ENCODE peak calls at places on chromosome 9, in four cellular contexts. One of them, this sample, is unnamed.

GRCh38 chr9:15485836-15486678 is 24.7 kb downstream of the PSIP1 start:
- DNase-seq in psoas muscle: no peak
- DNase-seq in IMR-90: peak; percentile 54
- DNase-seq in spleen: no peak
- DNase-seq in this sample: no peak

GRCh38 chr9:13626601-13627000 is 347.1 kb upstream of the MPDZ start:
- DNase-seq in IMR-90: no peak
- DNase-seq in psoas muscle: no peak
- DNase-seq in spleen: no peak
- DNase-seq in this sample: no peak

GRCh38 chr9:112570731-112571167 is 84.1 kb downstream of the KIAA1958 start:
- DNase-seq in spleen: no peak
- DNase-seq in psoas muscle: no peak
- DNase-seq in IMR-90: no peak
- DNase-seq in this sample: no peak

GRCh38 chr9:72978724-72979123 is 25.9 kb upstream of the ALDH1A1 start:
- DNase-seq in spleen: no peak
- DNase-seq in psoas muscle: no peak
- DNase-seq in IMR-90: no peak
- DNase-seq in this sample: no peak

GRCh38 chr9:98034593-98035546 is 21.7 kb upstream of the NANS start:
- DNase-seq in spleen: peak; percentile 94
- DNase-seq in IMR-90: peak; percentile 75
- DNase-seq in psoas muscle: peak; percentile 88
- DNase-seq in this sample: peak; percentile 77

GRCh38 chr9:86099695-86100364 is 472 bp upstream of the GOLM1 start:
- DNase-seq in IMR-90: peak; percentile 57
- DNase-seq in psoas muscle: no peak
- DNase-seq in spleen: no peak
- DNase-seq in this sample: peak; percentile 42

GRCh38 chr9:2495221-2496005 is 126.2 kb upstream of the VLDLR start:
- DNase-seq in psoas muscle: no peak
- DNase-seq in IMR-90: no peak
- DNase-seq in spleen: no peak
- DNase-seq in this sample: no peak

GRCh38 chr9:105554042-105554441 is 3.9 kb upstream of the FKTN start:
- DNase-seq in IMR-90: peak; percentile 41
- DNase-seq in spleen: peak; percentile 33
- DNase-seq in psoas muscle: no peak
- DNase-seq in this sample: no peak

GRCh38 chr9:79301549-79301948 is 270.2 kb upstream of the TLE4 start:
- DNase-seq in IMR-90: no peak
- DNase-seq in psoas muscle: no peak
- DNase-seq in spleen: no peak
- DNase-seq in this sample: no peak

GRCh38 chr9:92964981-92965758 is 17.8 kb downstream of the FGD3 start:
- DNase-seq in spleen: peak; percentile 94
- DNase-seq in IMR-90: no peak
- DNase-seq in psoas muscle: no peak
- DNase-seq in this sample: peak; percentile 64

GRCh38 chr9:36903541-36904435 is 130.3 kb downstream of the PAX5 start:
- DNase-seq in psoas muscle: no peak
- DNase-seq in spleen: no peak
- DNase-seq in IMR-90: peak; percentile 52
- DNase-seq in this sample: no peak

GRCh38 chr9:89502038-89502601 is 4.2 kb upstream of the SEMA4D start:
- DNase-seq in IMR-90: no peak
- DNase-seq in spleen: no peak
- DNase-seq in psoas muscle: no peak
- DNase-seq in this sample: no peak

GRCh38 chr9:134721344-134721743 is 79.7 kb downstream of the COL5A1 start:
- DNase-seq in IMR-90: no peak
- DNase-seq in psoas muscle: no peak
- DNase-seq in spleen: no peak
- DNase-seq in this sample: no peak

GRCh38 chr9:32969270-32969669 is 32.2 kb downstream of the APTX start:
- DNase-seq in IMR-90: peak; percentile 74
- DNase-seq in spleen: no peak
- DNase-seq in psoas muscle: no peak
- DNase-seq in this sample: no peak

GRCh38 chr9:131270171-131271015 is 5.9 kb downstream of the FAM78A start:
- DNase-seq in IMR-90: no peak
- DNase-seq in psoas muscle: peak; percentile 90
- DNase-seq in spleen: peak; percentile 93
- DNase-seq in this sample: peak; percentile 79

GRCh38 chr9:27423919-27424710 is 100.0 kb upstream of the IFNK start:
- DNase-seq in psoas muscle: no peak
- DNase-seq in IMR-90: no peak
- DNase-seq in spleen: no peak
- DNase-seq in this sample: no peak

GRCh38 chr9:87883274-87883673 is 597 bp downstream of the SPATA31E1 start:
- DNase-seq in spleen: no peak
- DNase-seq in IMR-90: no peak
- DNase-seq in psoas muscle: peak; percentile 27
- DNase-seq in this sample: no peak

GRCh38 chr9:80595192-80595591 is 1023.4 kb downstream of the TLE4 start:
- DNase-seq in spleen: no peak
- DNase-seq in psoas muscle: no peak
- DNase-seq in IMR-90: no peak
- DNase-seq in this sample: no peak

GRCh38 chr9:110691002-110691549 is 22.5 kb downstream of the MUSK start:
- DNase-seq in IMR-90: peak; percentile 35
- DNase-seq in spleen: no peak
- DNase-seq in psoas muscle: no peak
- DNase-seq in this sample: no peak

GRCh38 chr9:85425153-85425611 is 316.6 kb downstream of the AGTPBP1 start:
- DNase-seq in IMR-90: no peak
- DNase-seq in spleen: no peak
- DNase-seq in psoas muscle: peak; percentile 61
- DNase-seq in this sample: peak; percentile 70

GRCh38 chr9:27622688-27623340 is 49.5 kb upstream of the C9orf72 start:
- DNase-seq in psoas muscle: no peak
- DNase-seq in IMR-90: no peak
- DNase-seq in spleen: no peak
- DNase-seq in this sample: no peak

GRCh38 chr9:88429595-88430430 is 41.6 kb downstream of the SPIN1 start:
- DNase-seq in IMR-90: peak; percentile 38
- DNase-seq in psoas muscle: no peak
- DNase-seq in spleen: no peak
- DNase-seq in this sample: no peak

GRCh38 chr9:96137666-96138429 is 164.1 kb downstream of the HSD17B3 start:
- DNase-seq in spleen: no peak
- DNase-seq in IMR-90: peak; percentile 12
- DNase-seq in psoas muscle: no peak
- DNase-seq in this sample: no peak

GRCh38 chr9:73720601-73721000 is 568.9 kb downstream of the ANXA1 start:
- DNase-seq in psoas muscle: no peak
- DNase-seq in IMR-90: no peak
- DNase-seq in spleen: no peak
- DNase-seq in this sample: no peak

GRCh38 chr9:90249094-90249493 is 393.5 kb downstream of the DIRAS2 start:
- DNase-seq in psoas muscle: no peak
- DNase-seq in IMR-90: no peak
- DNase-seq in spleen: no peak
- DNase-seq in this sample: no peak

DNA sequence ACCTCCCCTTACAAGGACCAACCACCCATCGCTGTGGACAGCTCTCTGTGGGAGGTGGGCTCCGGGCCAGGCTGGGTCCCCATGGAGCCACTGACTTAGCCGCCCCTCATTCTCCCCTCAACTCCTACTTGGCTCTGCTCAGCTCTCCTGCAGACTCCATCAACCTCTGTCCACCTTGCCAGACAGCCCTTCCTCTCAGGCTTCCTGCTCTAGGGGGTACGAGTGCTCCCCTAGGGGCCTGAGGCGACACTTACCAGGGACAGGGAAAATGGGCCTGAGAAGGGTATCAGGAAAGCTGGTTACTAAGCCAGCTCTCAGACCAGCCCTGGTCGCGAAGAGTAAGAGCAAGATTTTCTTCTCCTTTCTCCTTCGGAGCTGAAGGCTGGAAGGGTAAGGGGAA is 43.9 kb downstream of the SHB start:
- DNase-seq in psoas muscle: no peak
- DNase-seq in spleen: no peak
- DNase-seq in IMR-90: no peak
- DNase-seq in this sample: no peak
- TF ChIP-seq CTCF in psoas muscle: no peak
- TF ChIP-seq CTCF in spleen: no peak
- TF ChIP-seq CTCF in IMR-90: peak; percentile 13
- TF ChIP-seq CTCF in this sample: no peak

DNA sequence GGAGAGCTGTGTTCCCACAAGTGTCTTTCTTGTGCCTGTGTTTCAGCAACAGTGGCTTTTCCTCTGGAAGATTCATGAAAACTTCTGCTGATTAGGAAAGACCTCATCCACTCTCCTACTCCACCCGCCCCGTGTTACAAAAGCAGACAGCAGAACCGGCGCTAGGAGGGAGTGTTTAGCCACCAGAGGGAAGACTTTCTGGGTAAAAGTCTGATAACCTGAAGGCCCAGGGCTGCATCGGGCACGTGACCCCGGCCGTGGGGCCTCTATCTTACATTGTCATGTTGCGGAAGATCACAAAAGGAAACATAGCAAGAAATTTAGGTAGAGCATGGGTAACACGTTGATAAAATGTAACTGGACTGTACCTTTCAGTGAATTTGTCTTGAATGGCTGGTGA is 32.0 kb upstream of the DMRT2 start:
- DNase-seq in psoas muscle: no peak
- DNase-seq in IMR-90: no peak
- DNase-seq in spleen: no peak
- DNase-seq in this sample: no peak
- TF ChIP-seq CTCF in psoas muscle: peak; percentile 13
- TF ChIP-seq CTCF in IMR-90: peak; percentile 20
- TF ChIP-seq CTCF in spleen: no peak
- TF ChIP-seq CTCF in this sample: no peak

DNA sequence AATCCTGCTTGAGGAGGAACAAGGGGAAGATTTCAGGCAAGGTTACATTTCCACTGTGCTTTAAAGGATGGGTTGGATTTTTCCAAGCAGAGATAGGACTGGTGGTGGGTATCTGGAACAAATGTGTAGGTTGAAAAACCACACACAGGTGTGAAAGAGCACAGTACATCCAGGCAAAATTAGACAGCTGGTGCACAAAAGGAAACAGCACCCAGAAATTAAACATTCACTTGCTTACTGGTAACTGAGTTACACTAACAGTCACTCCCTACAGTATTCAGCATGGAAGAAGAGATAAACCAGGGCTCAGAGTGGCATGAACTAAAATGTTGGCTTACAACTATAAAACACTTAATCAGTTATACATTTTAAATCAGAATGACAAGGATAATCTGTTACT is 81.5 kb upstream of the RASEF start:
- DNase-seq in psoas muscle: no peak
- DNase-seq in IMR-90: no peak
- DNase-seq in spleen: no peak
- DNase-seq in this sample: no peak
- TF ChIP-seq CTCF in psoas muscle: no peak
- TF ChIP-seq CTCF in IMR-90: no peak
- TF ChIP-seq CTCF in spleen: no peak
- TF ChIP-seq CTCF in this sample: no peak

DNA sequence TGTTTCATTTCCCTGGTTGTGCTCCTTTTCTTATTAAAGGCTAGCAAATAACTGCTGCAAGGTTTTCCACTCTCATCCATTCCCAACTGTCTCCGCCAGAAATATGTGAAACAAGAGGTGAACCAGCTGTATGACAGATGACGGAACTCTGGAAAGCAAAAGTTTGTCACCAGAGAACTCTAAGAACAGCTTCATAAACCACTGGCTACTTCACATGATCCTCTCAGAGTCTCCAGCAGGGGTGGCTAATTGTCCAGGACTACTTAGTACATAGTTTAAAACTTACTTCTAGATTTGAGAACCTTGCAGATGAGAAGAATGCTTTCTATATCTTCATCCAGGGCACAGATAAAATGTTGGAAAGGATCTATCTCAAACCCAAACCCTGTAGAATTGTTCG is 195.8 kb upstream of the RAD23B start:
- DNase-seq in spleen: no peak
- DNase-seq in psoas muscle: no peak
- DNase-seq in IMR-90: no peak
- DNase-seq in this sample: no peak
- TF ChIP-seq CTCF in spleen: no peak
- TF ChIP-seq CTCF in psoas muscle: peak; percentile 33
- TF ChIP-seq CTCF in IMR-90: no peak
- TF ChIP-seq CTCF in this sample: no peak

GRCh38 chr9:16594787-16595186 is 275.7 kb downstream of the BNC2 start:
- DNase-seq in IMR-90: no peak
- DNase-seq in psoas muscle: no peak
- DNase-seq in spleen: no peak
- DNase-seq in this sample: no peak

GRCh38 chr9:16598316-16598715 is 272.2 kb downstream of the BNC2 start:
- DNase-seq in psoas muscle: no peak
- DNase-seq in spleen: no peak
- DNase-seq in IMR-90: peak; percentile 56
- DNase-seq in this sample: no peak

GRCh38 chr9:16591092-16591491 is 279.4 kb downstream of the BNC2 start:
- DNase-seq in psoas muscle: no peak
- DNase-seq in spleen: no peak
- DNase-seq in IMR-90: peak; percentile 37
- DNase-seq in this sample: no peak

DNA sequence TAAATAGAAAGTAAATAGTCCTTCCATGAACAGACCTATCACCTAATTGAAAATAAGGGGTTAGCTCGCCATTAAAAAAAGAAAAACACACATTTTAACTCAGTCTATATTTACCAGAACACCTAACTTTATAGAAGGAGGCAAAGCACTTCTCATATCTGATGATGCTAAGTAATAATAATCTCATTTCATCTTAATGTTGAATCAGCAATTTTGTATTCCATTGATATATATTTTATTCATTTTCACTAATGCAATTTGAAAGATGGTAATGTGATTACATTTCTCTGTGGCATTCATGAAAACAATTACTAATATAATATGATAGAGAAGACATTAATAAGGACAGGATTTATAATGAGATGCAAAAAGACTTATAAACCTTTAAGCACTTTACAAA is 276.7 kb downstream of the BNC2 start:
- DNase-seq in spleen: no peak
- DNase-seq in psoas muscle: no peak
- DNase-seq in IMR-90: no peak
- DNase-seq in this sample: no peak
- TF ChIP-seq CTCF in spleen: no peak
- TF ChIP-seq CTCF in psoas muscle: no peak
- TF ChIP-seq CTCF in IMR-90: no peak
- TF ChIP-seq CTCF in this sample: no peak

GRCh38 chr9:127918201-127919107 is 1.6 kb upstream of the ST6GALNAC4 start:
- DNase-seq in psoas muscle: no peak
- DNase-seq in spleen: no peak
- DNase-seq in IMR-90: no peak
- DNase-seq in this sample: no peak
- TF ChIP-seq CTCF in psoas muscle: no peak
- TF ChIP-seq CTCF in spleen: peak; percentile 27
- TF ChIP-seq CTCF in IMR-90: peak; percentile 8
- TF ChIP-seq CTCF in this sample: peak; percentile 18

This sample was measured in GM13976.